ENCODE peak calls at places on chromosomes 1 and 21, in four cellular contexts. W, G, M and K are unnamed samples.

GRCh38 chr1:217137210-217137871 is 414.1 kb upstream of the ESRRG start:
- DNase-seq in W (no peak), G (no peak), M (no peak), K (no peak)

GRCh38 chr21:43306391-43306790 is 120.5 kb downstream of the SIK1 start:
- DNase-seq in W (no peak), G (no peak), M (no peak), K (no peak)

GRCh38 chr1:13702425-13703127 is 2.6 kb downstream of the PRDM2 start:
- DNase-seq in W (no peak), G (no peak), M (no peak), K (no peak)

GRCh38 chr1:10105484-10105883 is 72.7 kb downstream of the UBE4B start:
- DNase-seq in W (no peak), G (no peak), M (no peak), K (peak; percentile 76)

GRCh38 chr1:205782627-205783470 is 7.6 kb upstream of the RAB29 start:
- DNase-seq in W (no peak), G (no peak), M (no peak), K (no peak)

GRCh38 chr1:184160236-184160635 is 108.7 kb downstream of the TSEN15 start:
- DNase-seq in W (peak; percentile 75), G (no peak), M (no peak), K (no peak)

GRCh38 chr1:50231209-50231608 is 122.5 kb downstream of the ELAVL4 start:
- DNase-seq in W (no peak), G (no peak), M (no peak), K (no peak)

GRCh38 chr1:119204169-119204568 is 63.7 kb upstream of the WARS2 start:
- DNase-seq in W (no peak), G (no peak), M (no peak), K (no peak)

GRCh38 chr1:193181985-193182384 is 4.4 kb downstream of the B3GALT2 start:
- DNase-seq in W (peak; percentile 18), G (no peak), M (no peak), K (no peak)

GRCh38 chr1:119220980-119221379 is 80.5 kb upstream of the WARS2 start:
- DNase-seq in W (peak; percentile 51), G (no peak), M (no peak), K (no peak)

GRCh38 chr1:24266398-24266941 is 52.7 kb upstream of the GRHL3 start:
- DNase-seq in W (peak; percentile 77), G (no peak), M (no peak), K (peak; percentile 19)

GRCh38 chr1:36323636-36324321 is at the start of gene EVA1B:
- DNase-seq in W (peak; percentile 77), G (no peak), M (peak; percentile 66), K (peak; percentile 65)

GRCh38 chr1:5667513-5668325 is 324.5 kb downstream of the NPHP4 start:
- DNase-seq in W (no peak), G (no peak), M (peak; percentile 39), K (no peak)

GRCh38 chr1:160877221-160877620 is 7.8 kb downstream of the ITLN1 start:
- DNase-seq in W (no peak), G (no peak), M (no peak), K (no peak)

GRCh38 chr1:68107771-68108170 is 57.3 kb upstream of the DIRAS3 start:
- DNase-seq in W (peak; percentile 57), G (no peak), M (no peak), K (no peak)

GRCh38 chr1:105073660-105074059 is 1324.0 kb downstream of the AMY1C start:
- DNase-seq in W (no peak), G (no peak), M (no peak), K (no peak)

GRCh38 chr1:175126347-175126746 is 58.7 kb downstream of the TNN start:
- DNase-seq in W (no peak), G (no peak), M (no peak), K (no peak)

GRCh38 chr1:90274376-90274775 is 279.5 kb downstream of the ZNF326 start:
- DNase-seq in W (no peak), G (no peak), M (no peak), K (no peak)

GRCh38 chr1:63651110-63651776 is 58.0 kb downstream of the PGM1 start:
- DNase-seq in W (peak; percentile 36), G (no peak), M (no peak), K (no peak)

GRCh38 chr1:222372221-222372620 is 175.7 kb downstream of the HHIPL2 start:
- DNase-seq in W (no peak), G (no peak), M (no peak), K (no peak)

GRCh38 chr1:9203623-9204022 is 31.0 kb upstream of the H6PD start:
- DNase-seq in W (no peak), G (no peak), M (no peak), K (no peak)

GRCh38 chr1:65924471-65924870 is 131.8 kb downstream of the PDE4B start:
- DNase-seq in W (peak; percentile 85), G (no peak), M (no peak), K (no peak)

GRCh38 chr1:61853545-61853944 is 111.3 kb downstream of the PATJ start:
- DNase-seq in W (no peak), G (no peak), M (no peak), K (no peak)

GRCh38 chr1:160169553-160170399 is 18.4 kb downstream of the ATP1A4 start:
- DNase-seq in W (no peak), G (no peak), M (no peak), K (no peak)

GRCh38 chr1:204885790-204886189 is 15.1 kb downstream of the NFASC start:
- DNase-seq in W (no peak), G (no peak), M (no peak), K (no peak)

GRCh38 chr1:91078859-91079258 is 57.0 kb upstream of the ZNF644 start:
- DNase-seq in W (no peak), G (no peak), M (no peak), K (no peak)

GRCh38 chr1:204190212-204191211 is 5.8 kb downstream of the KISS1 start:
- DNase-seq in W (no peak), G (no peak), M (no peak), K (no peak)

GRCh38 chr1:169148472-169149252 is 42.2 kb downstream of the ATP1B1 start:
- DNase-seq in W (no peak), G (no peak), M (no peak), K (no peak)

GRCh38 chr1:48767957-48768510 is 8.7 kb downstream of the BEND5 start:
- DNase-seq in W (no peak), G (no peak), M (no peak), K (no peak)

GRCh38 chr1:227883073-227883520 is 64.6 kb downstream of the WNT9A start:
- DNase-seq in W (no peak), G (no peak), M (no peak), K (no peak)

GRCh38 chr21:42855937-42856335 is 23.4 kb downstream of the WDR4 start:
- DNase-seq in W (no peak), G (no peak), M (no peak), K (no peak)

GRCh38 chr1:8517579-8518489 is 199.9 kb downstream of the SLC45A1 start:
- DNase-seq in W (no peak), G (no peak), M (no peak), K (no peak)

GRCh38 chr1:199073166-199073565 is 434.3 kb downstream of the PTPRC start:
- DNase-seq in W (no peak), G (no peak), M (no peak), K (no peak)

GRCh38 chr1:215210167-215210566 is 127.6 kb downstream of the KCNK2 start:
- DNase-seq in W (no peak), G (no peak), M (no peak), K (no peak)

GRCh38 chr1:230501845-230502244 is 75.7 kb upstream of the PGBD5 start:
- DNase-seq in W (no peak), G (no peak), M (no peak), K (no peak)

GRCh38 chr1:1344672-1345361 is 4.4 kb downstream of the DVL1 start:
- DNase-seq in W (peak; percentile 64), G (no peak), M (no peak), K (peak; percentile 92)

GRCh38 chr1:37945743-37946702 is 830 bp downstream of the INPP5B start:
- DNase-seq in W (peak; percentile 92), G (peak; percentile 41), M (peak; percentile 5), K (peak; percentile 74)

DNA sequence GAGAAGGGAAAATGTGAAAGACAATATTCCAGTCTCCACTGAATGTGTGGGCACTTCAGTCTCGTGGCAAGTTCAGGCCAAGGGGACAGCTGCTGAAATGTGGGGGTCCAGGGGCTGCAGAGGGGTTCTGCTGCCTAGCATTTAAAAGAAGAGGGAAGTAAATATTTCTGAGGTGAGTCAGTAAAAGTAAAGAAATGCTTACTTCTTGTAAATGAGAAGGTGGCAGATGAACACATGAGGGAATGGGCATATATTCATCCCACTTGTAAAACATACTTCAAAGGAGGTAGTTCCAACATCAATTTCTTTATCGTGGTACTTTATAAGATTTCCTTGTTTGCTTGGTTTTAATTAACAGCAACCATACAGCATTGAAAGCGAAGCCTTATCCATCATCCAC is 63.1 kb upstream of the HIVEP3 start:
- DNase-seq in W (no peak), G (no peak), M (no peak), K (no peak)
- H3K27ac ChIP-seq in W (no peak overlapping the region), G (no peak overlapping the region), M (no peak overlapping the region), K (no peak overlapping the region)

DNA sequence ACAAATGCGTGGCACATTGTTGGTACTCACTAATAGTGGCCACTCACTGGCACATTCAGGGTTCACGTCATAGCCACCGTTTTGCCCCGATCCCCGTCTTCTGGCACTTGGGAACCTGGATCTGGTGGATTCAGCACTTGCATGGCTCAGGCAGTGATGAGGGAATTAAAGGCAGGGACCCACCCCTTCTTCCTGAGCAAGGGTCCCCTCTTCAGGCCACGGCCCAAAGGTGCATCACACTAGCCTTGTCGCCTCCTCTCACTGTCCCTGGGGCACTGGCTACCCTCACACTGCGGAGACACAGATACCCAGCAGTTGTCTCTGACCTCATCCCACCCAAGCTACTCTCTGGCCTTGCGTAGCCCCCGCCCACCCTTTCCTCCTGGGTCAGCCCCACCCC is 19.9 kb upstream of the LDLRAP1 start:
- DNase-seq in W (peak; percentile 18), G (no peak), M (no peak), K (no peak)
- TF ChIP-seq CTCF in W (peak; percentile 73), G (no peak), M (peak; percentile 23), K (no peak)

DNA sequence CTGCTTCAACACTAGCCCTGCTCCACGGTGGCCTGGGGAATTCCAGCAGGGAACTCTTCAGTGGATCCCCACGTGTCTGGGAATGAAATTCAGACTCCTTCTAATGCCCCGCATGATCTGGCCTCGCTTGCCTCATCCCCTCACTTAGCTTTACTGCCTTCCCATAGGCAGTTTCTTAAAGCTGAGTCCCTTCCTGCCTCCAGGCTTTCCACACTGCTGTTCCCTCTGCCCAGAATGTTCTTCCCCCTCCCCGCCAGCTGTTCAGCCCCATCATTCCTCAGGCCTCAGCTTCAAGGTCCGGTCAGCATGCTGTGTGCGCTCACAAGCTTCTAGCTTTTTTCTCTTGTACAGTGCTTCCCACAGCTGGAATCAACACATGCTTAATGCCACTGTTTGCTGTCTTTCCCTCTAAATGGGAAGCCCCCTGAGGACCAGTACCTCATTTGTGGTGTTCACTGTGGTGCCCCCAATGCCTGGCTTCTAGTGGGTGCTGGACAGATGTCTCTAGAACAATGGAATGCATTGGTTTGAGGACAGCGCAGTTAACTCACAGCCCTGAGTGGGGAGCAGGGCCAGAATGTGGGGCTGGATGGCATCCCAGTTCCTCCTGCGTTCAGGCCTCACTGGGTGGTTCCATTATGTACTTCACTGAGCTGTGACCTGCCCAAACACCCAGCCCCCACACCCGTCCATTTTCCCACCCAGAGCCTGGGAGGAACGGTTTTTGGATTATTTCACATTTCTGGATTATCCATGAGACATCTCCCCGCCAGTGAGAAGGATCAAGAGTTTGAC is 55.0 kb upstream of the WASF2 start:
- DNase-seq in W (no peak), G (no peak), M (peak; percentile 68), K (peak; percentile 80)
- H3K27ac ChIP-seq in W (no peak overlapping the region), G (peak overlapping the region; percentile 82), M (peak overlapping the region; percentile 77), K (peak overlapping the region; percentile 100)

GRCh38 chr1:225974454-225974853 is 24.7 kb downstream of the SDE2 start:
- DNase-seq in W (no peak), G (no peak), M (no peak), K (no peak)
- TF ChIP-seq CTCF in W (no peak), G (no peak), M (no peak), K (no peak)

GRCh38 chr1:155176544-155177071 is 3.0 kb downstream of the TRIM46 start:
- DNase-seq in W (peak; percentile 61), G (no peak), M (peak; percentile 73), K (peak; percentile 68)
- H3K27ac ChIP-seq in W (no peak overlapping the region), G (no peak overlapping the region), M (no peak overlapping the region), K (no peak overlapping the region)